ENCODE peak calls at places on chromosome 13, in seven cellular contexts. One of them, this sample, is unnamed.

GRCh38 chr13:101127741-101128353 is 288.5 kb downstream of the NALCN start:
- DNase-seq in adrenal gland: no peak
- DNase-seq in body of pancreas: peak
- DNase-seq in IMR-90: peak
- DNase-seq in H1: no peak
- DNase-seq in HCT116: peak
- DNase-seq in heart left ventricle: no peak
- DNase-seq in this sample: no peak

GRCh38 chr13:113187263-113187669 is 21.2 kb downstream of the PCID2 start:
- DNase-seq in H1: no peak
- DNase-seq in body of pancreas: no peak
- DNase-seq in adrenal gland: peak
- DNase-seq in HCT116: peak
- DNase-seq in heart left ventricle: peak
- DNase-seq in IMR-90: peak
- DNase-seq in this sample: peak

GRCh38 chr13:108919036-108919907 is 289.9 kb downstream of the MYO16 start:
- DNase-seq in heart left ventricle: no peak
- DNase-seq in H1: no peak
- DNase-seq in adrenal gland: no peak
- DNase-seq in body of pancreas: no peak
- DNase-seq in HCT116: no peak
- DNase-seq in IMR-90: peak
- DNase-seq in this sample: no peak

GRCh38 chr13:76637651-76638111 is 248.5 kb downstream of the KCTD12 start:
- DNase-seq in HCT116: no peak
- DNase-seq in heart left ventricle: no peak
- DNase-seq in body of pancreas: no peak
- DNase-seq in adrenal gland: no peak
- DNase-seq in H1: no peak
- DNase-seq in IMR-90: peak
- DNase-seq in this sample: no peak

GRCh38 chr13:75798353-75799245 is 162.5 kb downstream of the LMO7 start:
- DNase-seq in adrenal gland: no peak
- DNase-seq in body of pancreas: no peak
- DNase-seq in heart left ventricle: no peak
- DNase-seq in IMR-90: peak
- DNase-seq in H1: no peak
- DNase-seq in HCT116: peak
- DNase-seq in this sample: no peak

GRCh38 chr13:40193290-40194203 is 472.9 kb downstream of the FOXO1 start:
- DNase-seq in body of pancreas: no peak
- DNase-seq in adrenal gland: no peak
- DNase-seq in heart left ventricle: peak
- DNase-seq in HCT116: no peak
- DNase-seq in IMR-90: no peak
- DNase-seq in H1: no peak
- DNase-seq in this sample: peak

GRCh38 chr13:76846363-76846762 is 39.8 kb downstream of the KCTD12 start:
- DNase-seq in heart left ventricle: no peak
- DNase-seq in body of pancreas: no peak
- DNase-seq in IMR-90: no peak
- DNase-seq in adrenal gland: no peak
- DNase-seq in H1: no peak
- DNase-seq in HCT116: no peak
- DNase-seq in this sample: no peak

GRCh38 chr13:27921961-27922910 is 2.4 kb downstream of the PDX1 start:
- DNase-seq in IMR-90: no peak
- DNase-seq in adrenal gland: no peak
- DNase-seq in body of pancreas: no peak
- DNase-seq in HCT116: no peak
- DNase-seq in H1: peak
- DNase-seq in heart left ventricle: no peak
- DNase-seq in this sample: no peak

GRCh38 chr13:36533806-36534205 is 101.5 kb downstream of the CCNA1 start:
- DNase-seq in adrenal gland: no peak
- DNase-seq in heart left ventricle: no peak
- DNase-seq in HCT116: no peak
- DNase-seq in IMR-90: no peak
- DNase-seq in H1: no peak
- DNase-seq in body of pancreas: no peak
- DNase-seq in this sample: no peak

GRCh38 chr13:39259371-39259770 is 221.1 kb downstream of the NHLRC3 start:
- DNase-seq in body of pancreas: no peak
- DNase-seq in heart left ventricle: no peak
- DNase-seq in IMR-90: no peak
- DNase-seq in H1: no peak
- DNase-seq in adrenal gland: no peak
- DNase-seq in HCT116: no peak
- DNase-seq in this sample: no peak

GRCh38 chr13:21113851-21114306 is 52.5 kb upstream of the LATS2 start:
- DNase-seq in HCT116: no peak
- DNase-seq in H1: no peak
- DNase-seq in adrenal gland: no peak
- DNase-seq in IMR-90: no peak
- DNase-seq in body of pancreas: no peak
- DNase-seq in heart left ventricle: no peak
- DNase-seq in this sample: no peak

GRCh38 chr13:94300401-94300800 is 179.1 kb downstream of the DCT start:
- DNase-seq in heart left ventricle: no peak
- DNase-seq in HCT116: no peak
- DNase-seq in adrenal gland: no peak
- DNase-seq in IMR-90: no peak
- DNase-seq in body of pancreas: no peak
- DNase-seq in H1: no peak
- DNase-seq in this sample: no peak

GRCh38 chr13:106536244-106537034 is 977 bp upstream of the EFNB2 start:
- DNase-seq in IMR-90: peak
- DNase-seq in H1: peak
- DNase-seq in adrenal gland: peak
- DNase-seq in body of pancreas: peak
- DNase-seq in HCT116: peak
- DNase-seq in heart left ventricle: peak
- DNase-seq in this sample: peak

GRCh38 chr13:112127564-112127963 is 60.6 kb downstream of the SOX1 start:
- DNase-seq in adrenal gland: no peak
- DNase-seq in H1: no peak
- DNase-seq in body of pancreas: no peak
- DNase-seq in heart left ventricle: no peak
- DNase-seq in IMR-90: no peak
- DNase-seq in HCT116: no peak
- DNase-seq in this sample: no peak

GRCh38 chr13:112556600-112556999 is 31.4 kb downstream of the TUBGCP3 start:
- DNase-seq in heart left ventricle: no peak
- DNase-seq in H1: no peak
- DNase-seq in body of pancreas: no peak
- DNase-seq in HCT116: no peak
- DNase-seq in IMR-90: no peak
- DNase-seq in adrenal gland: no peak
- DNase-seq in this sample: no peak

DNA sequence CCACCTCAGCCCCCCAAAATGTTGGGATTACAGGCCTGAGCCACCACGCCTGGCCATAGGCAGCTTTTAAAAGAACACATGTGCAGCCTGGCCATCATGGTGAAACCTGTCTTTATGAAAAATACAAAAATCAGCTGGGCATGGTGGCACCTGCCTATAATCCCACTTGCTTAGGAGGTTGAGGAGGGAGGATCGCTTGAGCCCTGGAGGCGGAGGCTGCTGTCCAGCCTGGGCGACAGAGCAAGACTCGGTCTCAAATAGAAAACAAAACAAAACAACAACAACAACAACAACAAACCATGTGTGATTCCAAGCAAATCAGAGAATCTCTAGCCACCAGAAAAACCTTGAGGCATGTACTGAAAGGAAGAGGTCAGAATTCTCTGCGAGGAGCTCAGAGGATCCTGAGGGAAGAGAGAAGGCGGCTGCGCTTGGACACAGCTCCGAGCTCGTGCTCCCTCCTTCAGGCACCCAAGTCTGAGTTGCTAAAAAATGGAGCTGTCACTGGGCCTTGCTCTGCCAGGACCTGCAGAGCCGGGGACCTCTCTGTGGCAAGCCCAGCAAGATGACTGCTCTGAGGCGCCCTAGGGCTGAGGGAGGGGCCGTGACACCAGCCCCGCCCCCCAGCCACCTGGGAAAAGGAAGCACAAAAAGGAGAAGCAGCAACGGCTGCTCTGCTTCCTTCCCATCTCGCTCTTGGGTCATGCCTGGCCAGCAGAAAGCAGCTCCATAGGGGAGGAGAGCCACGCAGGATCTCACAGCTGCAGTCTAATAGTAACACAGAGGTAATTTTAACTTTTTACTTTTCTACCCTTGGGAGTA is at the start of gene ARL11:
- DNase-seq in HCT116: no peak
- DNase-seq in IMR-90: no peak
- DNase-seq in H1: peak
- DNase-seq in adrenal gland: peak
- DNase-seq in heart left ventricle: peak
- DNase-seq in body of pancreas: no peak
- DNase-seq in this sample: no peak
- TF ChIP-seq POLR2A in HCT116: no peak
- TF ChIP-seq POLR2A in IMR-90: no peak
- TF ChIP-seq POLR2A in H1: no peak
- TF ChIP-seq POLR2A in adrenal gland: no peak
- TF ChIP-seq POLR2A in heart left ventricle: no peak
- TF ChIP-seq POLR2A in body of pancreas: no peak
- TF ChIP-seq POLR2A in this sample: no peak

GRCh38 chr13:46202956-46203355 is 8.8 kb upstream of the LRRC63 start:
- DNase-seq in heart left ventricle: no peak
- DNase-seq in adrenal gland: peak
- DNase-seq in H1: no peak
- DNase-seq in HCT116: no peak
- DNase-seq in body of pancreas: no peak
- DNase-seq in IMR-90: no peak
- DNase-seq in this sample: no peak
- H3K27ac ChIP-seq in heart left ventricle: no peak
- H3K27ac ChIP-seq in adrenal gland: peak
- H3K27ac ChIP-seq in H1: no peak
- H3K27ac ChIP-seq in HCT116: no peak
- H3K27ac ChIP-seq in body of pancreas: no peak
- H3K27ac ChIP-seq in IMR-90: no peak
- H3K27ac ChIP-seq in this sample: no peak

GRCh38 chr13:97221046-97221445 is 1.1 kb upstream of the MBNL2 start:
- DNase-seq in body of pancreas: no peak
- DNase-seq in IMR-90: no peak
- DNase-seq in heart left ventricle: no peak
- DNase-seq in HCT116: no peak
- DNase-seq in adrenal gland: no peak
- DNase-seq in H1: no peak
- DNase-seq in this sample: no peak
- H3K4me3 ChIP-seq in body of pancreas: no peak
- H3K4me3 ChIP-seq in IMR-90: no peak
- H3K4me3 ChIP-seq in heart left ventricle: no peak
- H3K4me3 ChIP-seq in HCT116: no peak
- H3K4me3 ChIP-seq in adrenal gland: no peak
- H3K4me3 ChIP-seq in H1: no peak
- H3K4me3 ChIP-seq in this sample: no peak

GRCh38 chr13:72849571-72849970 is 67.6 kb downstream of the PIBF1 start:
- DNase-seq in body of pancreas: no peak
- DNase-seq in adrenal gland: no peak
- DNase-seq in H1: no peak
- DNase-seq in HCT116: no peak
- DNase-seq in heart left ventricle: no peak
- DNase-seq in IMR-90: peak
- DNase-seq in this sample: no peak

GRCh38 chr13:72850959-72851677 is 69.2 kb downstream of the PIBF1 start:
- DNase-seq in H1: peak
- DNase-seq in HCT116: no peak
- DNase-seq in adrenal gland: no peak
- DNase-seq in IMR-90: no peak
- DNase-seq in body of pancreas: no peak
- DNase-seq in heart left ventricle: no peak
- DNase-seq in this sample: no peak

GRCh38 chr13:72852207-72852606 is 70.3 kb downstream of the PIBF1 start:
- DNase-seq in heart left ventricle: peak
- DNase-seq in H1: no peak
- DNase-seq in body of pancreas: no peak
- DNase-seq in HCT116: no peak
- DNase-seq in IMR-90: no peak
- DNase-seq in adrenal gland: no peak
- DNase-seq in this sample: no peak

GRCh38 chr13:72853000-72853399 is 71.1 kb downstream of the PIBF1 start:
- DNase-seq in IMR-90: peak
- DNase-seq in adrenal gland: no peak
- DNase-seq in body of pancreas: no peak
- DNase-seq in heart left ventricle: no peak
- DNase-seq in H1: no peak
- DNase-seq in HCT116: no peak
- DNase-seq in this sample: no peak

GRCh38 chr13:72851678-72852014 is 69.7 kb downstream of the PIBF1 start:
- DNase-seq in adrenal gland: no peak
- DNase-seq in HCT116: no peak
- DNase-seq in IMR-90: no peak
- DNase-seq in body of pancreas: no peak
- DNase-seq in H1: no peak
- DNase-seq in heart left ventricle: no peak
- DNase-seq in this sample: no peak
- TF ChIP-seq POLR2A in adrenal gland: no peak
- TF ChIP-seq POLR2A in HCT116: no peak
- TF ChIP-seq POLR2A in IMR-90: no peak
- TF ChIP-seq POLR2A in body of pancreas: no peak
- TF ChIP-seq POLR2A in H1: no peak
- TF ChIP-seq POLR2A in heart left ventricle: no peak
- TF ChIP-seq POLR2A in this sample: no peak

GRCh38 chr13:87677043-87677333 is 5.8 kb downstream of the SLITRK5 start:
- DNase-seq in body of pancreas: no peak
- DNase-seq in heart left ventricle: no peak
- DNase-seq in HCT116: no peak
- DNase-seq in H1: no peak
- DNase-seq in adrenal gland: no peak
- DNase-seq in IMR-90: no peak
- DNase-seq in this sample: no peak

GRCh38 chr13:87677334-87678234 is 6.4 kb downstream of the SLITRK5 start:
- DNase-seq in HCT116: no peak
- DNase-seq in IMR-90: no peak
- DNase-seq in heart left ventricle: no peak
- DNase-seq in body of pancreas: peak
- DNase-seq in adrenal gland: no peak
- DNase-seq in H1: peak
- DNase-seq in this sample: no peak

GRCh38 chr13:87674143-87674772 is 3.1 kb downstream of the SLITRK5 start:
- DNase-seq in HCT116: no peak
- DNase-seq in H1: peak
- DNase-seq in heart left ventricle: no peak
- DNase-seq in adrenal gland: no peak
- DNase-seq in body of pancreas: no peak
- DNase-seq in IMR-90: no peak
- DNase-seq in this sample: no peak

GRCh38 chr13:87676254-87677042 is 5.3 kb downstream of the SLITRK5 start:
- DNase-seq in adrenal gland: no peak
- DNase-seq in H1: peak
- DNase-seq in body of pancreas: no peak
- DNase-seq in heart left ventricle: no peak
- DNase-seq in IMR-90: no peak
- DNase-seq in HCT116: no peak
- DNase-seq in this sample: no peak

DNA sequence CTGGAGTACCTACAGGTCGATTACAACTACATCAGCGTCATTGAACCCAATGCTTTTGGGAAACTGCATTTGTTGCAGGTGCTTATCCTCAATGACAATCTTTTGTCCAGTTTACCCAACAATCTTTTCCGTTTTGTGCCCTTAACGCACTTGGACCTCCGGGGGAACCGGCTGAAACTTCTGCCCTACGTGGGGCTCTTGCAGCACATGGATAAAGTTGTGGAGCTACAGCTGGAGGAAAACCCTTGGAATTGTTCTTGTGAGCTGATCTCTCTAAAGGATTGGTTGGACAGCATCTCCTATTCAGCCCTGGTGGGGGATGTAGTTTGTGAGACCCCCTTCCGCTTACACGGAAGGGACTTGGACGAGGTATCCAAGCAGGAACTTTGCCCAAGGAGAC is 4.7 kb downstream of the SLITRK5 start:
- DNase-seq in adrenal gland: no peak
- DNase-seq in heart left ventricle: no peak
- DNase-seq in H1: no peak
- DNase-seq in IMR-90: no peak
- DNase-seq in body of pancreas: no peak
- DNase-seq in HCT116: no peak
- DNase-seq in this sample: no peak
- H3K27ac ChIP-seq in adrenal gland: no peak
- H3K27ac ChIP-seq in heart left ventricle: no peak
- H3K27ac ChIP-seq in H1: no peak
- H3K27ac ChIP-seq in IMR-90: no peak
- H3K27ac ChIP-seq in body of pancreas: no peak
- H3K27ac ChIP-seq in HCT116: no peak
- H3K27ac ChIP-seq in this sample: no peak

This sample was measured in uterus.